ENCODE peak calls at places on chromosomes 13 and 19, in five cellular contexts. One of them, this sample, is unnamed.

GRCh38 chr13:79451500-79451962 is 29.4 kb upstream of the NDFIP2 start:
- DNase-seq in kidney tubule cell: peak
- DNase-seq in iris pigment epithelial cell: peak
- DNase-seq in EH: peak
- DNase-seq in head of caudate nucleus: peak
- DNase-seq in this sample: peak

GRCh38 chr19:15432018-15432494 is 13.3 kb upstream of the AKAP8L start:
- DNase-seq in kidney tubule cell: no peak
- DNase-seq in iris pigment epithelial cell: no peak
- DNase-seq in EH: no peak
- DNase-seq in head of caudate nucleus: no peak
- DNase-seq in this sample: no peak

GRCh38 chr19:50666346-50667176 is 17.3 kb downstream of the C19orf81 start:
- DNase-seq in kidney tubule cell: no peak
- DNase-seq in iris pigment epithelial cell: no peak
- DNase-seq in EH: no peak
- DNase-seq in head of caudate nucleus: no peak
- DNase-seq in this sample: no peak

GRCh38 chr13:99859178-99860177 is 112.1 kb downstream of the ZIC5 start:
- DNase-seq in kidney tubule cell: no peak
- DNase-seq in iris pigment epithelial cell: no peak
- DNase-seq in EH: no peak
- DNase-seq in head of caudate nucleus: no peak
- DNase-seq in this sample: no peak

GRCh38 chr19:29694669-29695627 is 20.1 kb downstream of the C19orf12 start:
- DNase-seq in kidney tubule cell: peak
- DNase-seq in iris pigment epithelial cell: peak
- DNase-seq in EH: peak
- DNase-seq in head of caudate nucleus: peak
- DNase-seq in this sample: peak

GRCh38 chr13:43663474-43664090 is 123.2 kb downstream of the ENOX1 start:
- DNase-seq in kidney tubule cell: peak
- DNase-seq in iris pigment epithelial cell: peak
- DNase-seq in EH: peak
- DNase-seq in head of caudate nucleus: no peak
- DNase-seq in this sample: peak

GRCh38 chr19:16640951-16641350 is 12.9 kb upstream of the MED26 start:
- DNase-seq in kidney tubule cell: no peak
- DNase-seq in iris pigment epithelial cell: no peak
- DNase-seq in EH: no peak
- DNase-seq in head of caudate nucleus: no peak
- DNase-seq in this sample: no peak

GRCh38 chr13:86563308-86563707 is 764.1 kb upstream of the SLITRK6 start:
- DNase-seq in kidney tubule cell: peak
- DNase-seq in iris pigment epithelial cell: peak
- DNase-seq in EH: no peak
- DNase-seq in head of caudate nucleus: no peak
- DNase-seq in this sample: peak

GRCh38 chr19:5828661-5829566 is 10.6 kb downstream of the FUT6 start:
- DNase-seq in kidney tubule cell: no peak
- DNase-seq in iris pigment epithelial cell: peak
- DNase-seq in EH: peak
- DNase-seq in head of caudate nucleus: no peak
- DNase-seq in this sample: no peak

GRCh38 chr19:45467456-45468158 is at the start of gene FOSB:
- DNase-seq in kidney tubule cell: peak
- DNase-seq in iris pigment epithelial cell: peak
- DNase-seq in EH: peak
- DNase-seq in head of caudate nucleus: peak
- DNase-seq in this sample: peak

GRCh38 chr19:3281026-3281425 is 56.6 kb downstream of the CELF5 start:
- DNase-seq in kidney tubule cell: no peak
- DNase-seq in iris pigment epithelial cell: no peak
- DNase-seq in EH: no peak
- DNase-seq in head of caudate nucleus: no peak
- DNase-seq in this sample: no peak

GRCh38 chr13:93670858-93671257 is 444.3 kb downstream of the GPC6 start:
- DNase-seq in kidney tubule cell: no peak
- DNase-seq in iris pigment epithelial cell: no peak
- DNase-seq in EH: no peak
- DNase-seq in head of caudate nucleus: no peak
- DNase-seq in this sample: no peak

This sample was measured in PC-3.